ENCODE peak calls at places on chromosomes 12 and 14, in five cellular contexts. P is EL, G is mesenteric fat pad, N is colonic mucosa, B is amygdala. U is an unnamed sample.

GRCh38 chr12:57545809-57546437 is 1.1 kb downstream of the DCTN2 start:
- DNase-seq in P (peak), G (no peak), N (peak), B (no peak), U (no peak)

GRCh38 chr12:40152783-40153383 is 47.0 kb upstream of the SLC2A13 start:
- DNase-seq in P (peak), G (no peak), N (peak), B (no peak), U (no peak)

GRCh38 chr12:57764662-57765002 is 2.2 kb downstream of the CYP27B1 start:
- DNase-seq in P (no peak), G (no peak), N (peak), B (no peak), U (peak)

GRCh38 chr14:30656190-30656632 is 34.1 kb downstream of the SCFD1 start:
- DNase-seq in P (peak), G (no peak), N (peak), B (no peak), U (no peak)

GRCh38 chr14:101072531-101072930 is 169.0 kb upstream of the RTL1 start:
- DNase-seq in P (peak), G (peak), N (peak), B (no peak), U (no peak)

GRCh38 chr12:47779943-47780504 is 7.0 kb downstream of the SLC48A1 start:
- DNase-seq in P (no peak), G (no peak), N (no peak), B (no peak), U (peak)

GRCh38 chr14:48261436-48261835 is 586.0 kb upstream of the MDGA2 start:
- DNase-seq in P (no peak), G (no peak), N (no peak), B (no peak), U (no peak)

GRCh38 chr12:24544368-24544767 is 404.5 kb downstream of the BCAT1 start:
- DNase-seq in P (no peak), G (no peak), N (no peak), B (no peak), U (no peak)

GRCh38 chr12:119660074-119660473 is 7.9 kb upstream of the PRKAB1 start:
- DNase-seq in P (no peak), G (no peak), N (no peak), B (no peak), U (no peak)

GRCh38 chr12:62600038-62600437 is 133.4 kb downstream of the MON2 start:
- DNase-seq in P (no peak), G (no peak), N (no peak), B (no peak), U (no peak)

GRCh38 chr14:104194016-104194415 is 55.6 kb downstream of the KIF26A start:
- DNase-seq in P (no peak), G (no peak), N (no peak), B (no peak), U (no peak)

GRCh38 chr12:70197362-70197744 is 45.9 kb upstream of the CNOT2 start:
- DNase-seq in P (no peak), G (no peak), N (no peak), B (no peak), U (no peak)

GRCh38 chr12:79933580-79934264 is 1.2 kb downstream of the PPP1R12A start:
- DNase-seq in P (peak), G (no peak), N (peak), B (no peak), U (no peak)

GRCh38 chr12:40058721-40059190 is 47.1 kb downstream of the SLC2A13 start:
- DNase-seq in P (no peak), G (no peak), N (no peak), B (no peak), U (no peak)

GRCh38 chr14:31582286-31582691 is 21.1 kb downstream of the NUBPL start:
- DNase-seq in P (no peak), G (no peak), N (no peak), B (no peak), U (no peak)

GRCh38 chr14:23376477-23377200 is at the start of gene CMTM5:
- DNase-seq in P (no peak), G (no peak), N (no peak), B (peak), U (no peak)

GRCh38 chr12:45637706-45638105 is 91.8 kb upstream of the ARID2 start:
- DNase-seq in P (peak), G (no peak), N (no peak), B (no peak), U (no peak)

GRCh38 chr12:52873513-52873831 is 24.7 kb upstream of the KRT78 start:
- DNase-seq in P (no peak), G (no peak), N (no peak), B (no peak), U (no peak)

GRCh38 chr12:12592930-12593329 is 18.7 kb upstream of the CREBL2 start:
- DNase-seq in P (peak), G (no peak), N (no peak), B (no peak), U (no peak)

GRCh38 chr12:60096727-60097126 is 500.9 kb downstream of the SLC16A7 start:
- DNase-seq in P (no peak), G (no peak), N (no peak), B (no peak), U (no peak)

GRCh38 chr12:121927798-121928197 is 9.4 kb downstream of the CFAP251 start:
- DNase-seq in P (peak), G (no peak), N (no peak), B (no peak), U (no peak)

U was measured in kidney.